ENCODE peak calls at places on chromosomes 5 and 9, in seven cellular contexts. J is BE2C, M is AG04450, T is fibroblast of mammary gland, A is Peyer's patch, W is GM06990, K is left ventricle myocardium inferior. B is an unnamed sample.

GRCh38 chr9:126516936-126517750 is 96.6 kb upstream of the LMX1B start:
- DNase-seq in J (peak), K (peak), W (peak), A (peak), M (peak), T (peak), B (peak)

GRCh38 chr5:68409259-68409658 is 193.7 kb downstream of the PIK3R1 start:
- DNase-seq in M (peak), T (peak), W (no peak), J (no peak), A (no peak), K (no peak), B (no peak)

GRCh38 chr9:128822407-128823042 is 4.2 kb downstream of the ENDOG start:
- DNase-seq in A (no peak), T (no peak), K (no peak), M (no peak), W (no peak), J (no peak), B (no peak)

GRCh38 chr5:17670353-17670752 is 36.1 kb downstream of the TAF11L14 start:
- DNase-seq in M (no peak), K (no peak), A (no peak), W (no peak), J (no peak), T (no peak), B (no peak)

GRCh38 chr5:74500037-74500917 is 140.3 kb downstream of the ENC1 start:
- DNase-seq in J (no peak), W (no peak), A (no peak), T (no peak), K (no peak), M (no peak), B (no peak)

GRCh38 chr9:69637801-69638200 is 34.4 kb downstream of the APBA1 start:
- DNase-seq in A (no peak), K (no peak), T (peak), W (no peak), J (no peak), M (no peak), B (peak)

GRCh38 chr5:91499943-91500531 is 116.9 kb upstream of the ARRDC3 start:
- DNase-seq in J (no peak), M (peak), T (peak), K (no peak), A (no peak), W (peak), B (peak)

GRCh38 chr5:179732918-179733763 is 519 bp downstream of the MAML1 start:
- DNase-seq in K (peak), T (peak), M (no peak), W (peak), J (peak), A (peak), B (peak)

GRCh38 chr9:10613413-10613812 is 611 bp upstream of the PTPRD start:
- DNase-seq in A (no peak), W (no peak), J (no peak), M (no peak), T (no peak), K (no peak), B (no peak)
- H3K4me3 ChIP-seq in A (peak), W (no peak), J (no peak), M (no peak), T (peak), K (peak), B (peak)

GRCh38 chr9:131025953-131026858 is 17.2 kb downstream of the LAMC3 start:
- DNase-seq in K (no peak), M (no peak), W (no peak), T (no peak), A (no peak), J (no peak), B (no peak)
- TF ChIP-seq CTCF in K (no peak), M (no peak), W (no peak), T (no peak), A (no peak), J (no peak), B (no peak)

GRCh38 chr9:104969116-104969515 is 41.2 kb upstream of the ABCA1 start:
- DNase-seq in W (no peak), M (no peak), J (no peak), A (no peak), K (no peak), T (no peak), B (no peak)
- H3K4me3 ChIP-seq in W (no peak), M (no peak), J (no peak), A (no peak), K (peak), T (no peak), B (peak)

GRCh38 chr5:175842506-175842905 is 28.9 kb upstream of the CPLX2 start:
- DNase-seq in M (no peak), W (no peak), A (no peak), K (no peak), T (no peak), J (no peak), B (no peak)

GRCh38 chr5:175836741-175837729 is 34.3 kb upstream of the CPLX2 start:
- DNase-seq in A (no peak), W (no peak), M (no peak), K (no peak), T (no peak), J (no peak), B (no peak)

GRCh38 chr5:175842947-175843793 is 28.2 kb upstream of the CPLX2 start:
- DNase-seq in M (peak), K (no peak), T (peak), A (no peak), J (peak), W (no peak), B (peak)

GRCh38 chr5:175844174-175844573 is 27.2 kb upstream of the CPLX2 start:
- DNase-seq in A (no peak), K (no peak), J (no peak), W (no peak), T (no peak), M (no peak), B (no peak)

GRCh38 chr5:175840050-175840841 is 31.1 kb upstream of the CPLX2 start:
- DNase-seq in W (no peak), T (peak), J (no peak), A (no peak), M (no peak), K (no peak), B (no peak)
- TF ChIP-seq CTCF in W (peak), T (peak), J (peak), A (peak), M (peak), K (peak), B (peak)

GRCh38 chr5:143398451-143399237 is 4.8 kb downstream of the NR3C1 start:
- DNase-seq in J (no peak), A (no peak), T (peak), K (no peak), M (no peak), W (no peak), B (no peak)

GRCh38 chr5:143395638-143396352 is 7.7 kb downstream of the NR3C1 start:
- DNase-seq in T (peak), J (no peak), W (peak), M (no peak), K (no peak), A (no peak), B (no peak)

GRCh38 chr5:143396353-143396940 is 7.0 kb downstream of the NR3C1 start:
- DNase-seq in K (no peak), T (peak), M (no peak), A (no peak), J (no peak), W (peak), B (no peak)

GRCh38 chr5:143398053-143398355 is 5.5 kb downstream of the NR3C1 start:
- DNase-seq in A (no peak), K (no peak), T (peak), W (no peak), J (no peak), M (no peak), B (no peak)

GRCh38 chr5:143397302-143398052 is 6.0 kb downstream of the NR3C1 start:
- DNase-seq in J (no peak), A (no peak), K (no peak), W (no peak), T (peak), M (no peak), B (no peak)
- H3K4me3 ChIP-seq in J (no peak), A (peak), K (peak), W (peak), T (peak), M (peak), B (no peak)

GRCh38 chr5:54229041-54229780 is 81.2 kb downstream of the ARL15 start:
- DNase-seq in W (no peak), A (peak), J (peak), T (peak), M (peak), K (peak), B (peak)

GRCh38 chr5:54234304-54234938 is 76.0 kb downstream of the ARL15 start:
- DNase-seq in W (no peak), A (no peak), J (no peak), M (peak), K (no peak), T (peak), B (no peak)
- TF ChIP-seq CTCF in W (peak), A (no peak), J (peak), M (peak), K (peak), T (peak), B (peak)

GRCh38 chr5:31827862-31828261 is 188.9 kb downstream of the PDZD2 start:
- DNase-seq in K (no peak), M (peak), A (no peak), J (no peak), T (peak), W (no peak), B (no peak)

GRCh38 chr5:31833710-31834109 is 194.8 kb downstream of the PDZD2 start:
- DNase-seq in T (no peak), W (no peak), J (no peak), K (no peak), A (no peak), M (no peak), B (no peak)

GRCh38 chr5:31833005-31833404 is 194.1 kb downstream of the PDZD2 start:
- DNase-seq in M (no peak), A (no peak), T (no peak), K (no peak), J (no peak), W (no peak), B (no peak)
- H3K4me3 ChIP-seq in M (no peak), A (no peak), T (no peak), K (no peak), J (no peak), W (no peak), B (no peak)

DNA sequence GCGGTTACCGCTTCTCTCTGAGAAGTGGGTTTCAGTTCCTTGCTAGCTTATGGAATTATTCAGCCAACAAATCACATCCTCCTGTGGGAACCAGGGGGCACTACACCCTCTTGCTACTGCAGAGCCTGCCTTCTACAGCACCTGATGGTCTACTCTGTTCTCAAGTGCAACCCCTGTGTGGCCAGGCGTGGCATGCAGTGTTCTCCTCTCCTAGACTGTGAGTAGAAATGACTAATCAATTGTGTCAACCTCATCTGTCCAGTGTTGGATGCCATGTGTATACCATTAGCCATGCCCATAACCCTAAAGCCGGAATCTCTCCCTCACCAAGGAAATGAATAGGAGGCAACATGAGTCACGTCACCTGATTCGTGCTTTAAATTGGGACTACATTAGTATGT is 117.2 kb upstream of the LIFR start:
- DNase-seq in K (no peak), M (no peak), W (peak), A (no peak), J (no peak), T (peak), B (no peak)
- TF ChIP-seq CTCF in K (peak), M (no peak), W (peak), A (no peak), J (peak), T (peak), B (peak)

GRCh38 chr9:109026306-109026705 is 13.0 kb upstream of the CTNNAL1 start:
- DNase-seq in W (no peak), M (no peak), A (no peak), J (no peak), K (no peak), T (no peak), B (no peak)
- H3K4me3 ChIP-seq in W (no peak), M (no peak), A (no peak), J (no peak), K (no peak), T (no peak), B (no peak)

B was measured in retinal pigment epithelial cell.